ENCODE peak calls at places on chromosome 3, in six cellular contexts. V is left lung, H is hepatocyte, W is A549, M is endodermal cell, T is upper lobe of right lung. U is an unnamed sample.

GRCh38 chr3:45715945-45716344 is 26.7 kb downstream of the SACM1L start:
- DNase-seq in V (no peak), W (no peak), T (no peak), H (no peak), M (no peak), U (no peak)

GRCh38 chr3:32843504-32844321 is 25.9 kb downstream of the TRIM71 start:
- DNase-seq in H (no peak), V (no peak), W (no peak), T (no peak), M (peak), U (no peak)

GRCh38 chr3:11159421-11159904 is 5.2 kb downstream of the HRH1 start:
- DNase-seq in V (no peak), M (no peak), T (no peak), H (peak), W (no peak), U (no peak)

GRCh38 chr3:118501152-118501551 is 533.5 kb downstream of the IGSF11 start:
- DNase-seq in H (peak), T (peak), W (peak), V (peak), M (peak), U (no peak)

GRCh38 chr3:28279770-28280169 is 38.4 kb downstream of the CMC1 start:
- DNase-seq in H (no peak), V (no peak), M (no peak), W (no peak), T (no peak), U (no peak)

GRCh38 chr3:150739877-150740645 is 22.9 kb downstream of the SIAH2 start:
- DNase-seq in T (no peak), M (no peak), H (no peak), W (no peak), V (no peak), U (no peak)

GRCh38 chr3:134312873-134313838 is 61.1 kb downstream of the AMOTL2 start:
- DNase-seq in V (peak), M (peak), W (no peak), H (peak), T (peak), U (peak)

GRCh38 chr3:125310623-125311076 is 64.5 kb downstream of the ZNF148 start:
- DNase-seq in H (no peak), W (no peak), T (no peak), V (no peak), M (no peak), U (no peak)

GRCh38 chr3:160486459-160486869 is 36.9 kb upstream of the TRIM59 start:
- DNase-seq in T (no peak), W (no peak), H (peak), V (no peak), M (no peak), U (no peak)

GRCh38 chr3:148090156-148090555 is 607.5 kb upstream of the AGTR1 start:
- DNase-seq in W (no peak), M (no peak), T (no peak), H (no peak), V (no peak), U (no peak)

GRCh38 chr3:52388348-52388821 is 56.5 kb downstream of the SEMA3G start:
- DNase-seq in W (no peak), T (no peak), M (peak), V (peak), H (no peak), U (no peak)

GRCh38 chr3:190378240-190378891 is 9.6 kb upstream of the CLDN16 start:
- DNase-seq in W (no peak), M (no peak), V (no peak), T (no peak), H (no peak), U (no peak)

GRCh38 chr3:190003730-190004129 is 117.0 kb downstream of the P3H2 start:
- DNase-seq in H (no peak), W (peak), T (no peak), V (no peak), M (no peak), U (no peak)

GRCh38 chr3:157100997-157101396 is 59.0 kb downstream of the CCNL1 start:
- DNase-seq in T (no peak), M (no peak), H (no peak), V (no peak), W (no peak), U (no peak)

GRCh38 chr3:161038725-161039124 is 66.4 kb downstream of the B3GALNT1 start:
- DNase-seq in W (no peak), T (no peak), V (no peak), M (no peak), H (no peak), U (no peak)

GRCh38 chr3:194555175-194556062 is 68.6 kb upstream of the ATP13A3 start:
- DNase-seq in T (peak), V (no peak), H (no peak), W (no peak), M (no peak), U (no peak)

GRCh38 chr3:196207159-196207832 is 3.9 kb downstream of the ZDHHC19 start:
- DNase-seq in H (no peak), W (no peak), M (peak), V (peak), T (peak), U (peak)

GRCh38 chr3:67018105-67018788 is 20.1 kb downstream of the KBTBD8 start:
- DNase-seq in M (no peak), W (no peak), T (no peak), V (no peak), H (no peak), U (no peak)

GRCh38 chr3:152707314-152707713 is 127.6 kb upstream of the P2RY1 start:
- DNase-seq in T (no peak), M (no peak), H (no peak), W (no peak), V (no peak), U (no peak)

GRCh38 chr3:20041197-20041780 is 1.0 kb downstream of the KAT2B start:
- DNase-seq in M (peak), H (peak), T (peak), W (peak), V (peak), U (peak)

GRCh38 chr3:152574461-152575079 is 260.4 kb upstream of the P2RY1 start:
- DNase-seq in H (peak), T (no peak), M (peak), W (peak), V (no peak), U (no peak)

GRCh38 chr3:131705099-131705498 is 202.3 kb upstream of the MRPL3 start:
- DNase-seq in W (no peak), T (no peak), H (no peak), M (no peak), V (no peak), U (no peak)

GRCh38 chr3:177466076-177466475 is 268.8 kb upstream of the TBL1XR1 start:
- DNase-seq in T (no peak), V (no peak), W (no peak), H (no peak), M (no peak), U (no peak)

GRCh38 chr3:38311474-38311873 is 29.4 kb downstream of the SLC22A14 start:
- DNase-seq in H (no peak), M (no peak), W (no peak), T (no peak), V (no peak), U (no peak)

GRCh38 chr3:150407818-150408231 is 273 bp upstream of the TSC22D2 start:
- DNase-seq in T (peak), V (no peak), M (no peak), H (no peak), W (peak), U (no peak)

GRCh38 chr3:43477600-43477999 is 144.2 kb downstream of the ANO10 start:
- DNase-seq in W (no peak), T (no peak), M (no peak), V (no peak), H (no peak), U (no peak)

GRCh38 chr3:27166888-27167287 is 202.3 kb downstream of the NEK10 start:
- DNase-seq in W (no peak), V (no peak), H (peak), T (no peak), M (no peak), U (no peak)

GRCh38 chr3:15800780-15801179 is 3.0 kb upstream of the ANKRD28 start:
- DNase-seq in T (no peak), M (no peak), W (no peak), V (no peak), H (no peak), U (no peak)

GRCh38 chr3:136790786-136791185 is 28.1 kb upstream of the SLC35G2 start:
- DNase-seq in W (no peak), V (no peak), H (no peak), M (no peak), T (no peak), U (no peak)

GRCh38 chr3:10006762-10007090 is 19.5 kb upstream of the FANCD2 start:
- DNase-seq in V (no peak), H (no peak), W (no peak), M (no peak), T (no peak), U (no peak)

GRCh38 chr3:10007126-10007782 is 19.0 kb upstream of the FANCD2 start:
- DNase-seq in W (no peak), V (no peak), H (no peak), M (no peak), T (no peak), U (no peak)

GRCh38 chr3:10004506-10004905 is 17.9 kb upstream of the EMC3 start:
- DNase-seq in H (no peak), V (no peak), W (no peak), M (no peak), T (no peak), U (no peak)

GRCh38 chr3:10004960-10005564 is 18.4 kb upstream of the EMC3 start:
- DNase-seq in W (no peak), M (no peak), V (no peak), T (no peak), H (no peak), U (no peak)

DNA sequence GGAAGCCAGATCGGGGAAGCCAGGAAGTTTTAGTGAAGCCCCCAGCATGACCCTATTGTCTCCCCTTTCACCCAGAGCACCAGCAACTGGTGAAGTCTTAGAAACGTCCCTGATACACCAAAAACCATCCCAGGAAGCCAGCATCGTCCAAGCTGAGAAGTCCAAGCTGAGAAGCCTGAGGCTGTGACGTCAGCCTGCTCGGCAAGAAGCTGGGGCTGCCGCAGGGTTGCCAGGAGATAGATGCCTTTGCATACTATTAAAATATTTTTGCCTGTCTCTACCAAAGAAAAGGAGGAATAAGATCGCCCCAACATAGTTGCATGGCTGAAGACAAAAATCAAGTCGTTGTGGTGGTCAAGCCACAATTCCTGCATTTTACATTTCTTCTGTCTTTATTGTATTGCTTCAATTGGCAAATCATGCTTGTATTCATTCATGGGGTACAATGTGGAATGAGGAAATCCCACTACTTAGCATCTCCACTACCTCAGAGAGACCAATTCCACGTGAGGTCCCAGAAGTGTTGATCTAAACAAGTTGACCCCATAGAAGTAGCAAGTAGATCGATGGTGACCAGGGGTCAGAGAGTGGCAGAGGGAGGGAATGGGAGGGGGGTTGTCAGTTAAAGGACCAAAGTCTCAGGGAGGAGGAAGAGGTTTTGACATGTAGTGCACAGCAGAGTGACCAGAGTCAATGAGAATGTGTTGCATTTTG is 19.6 kb upstream of the EMC3 start:
- DNase-seq in H (no peak), V (no peak), W (no peak), T (no peak), M (no peak), U (no peak)
- H3K27ac ChIP-seq in H (no peak), V (no peak), W (no peak), T (no peak), M (no peak), U (no peak)

DNA sequence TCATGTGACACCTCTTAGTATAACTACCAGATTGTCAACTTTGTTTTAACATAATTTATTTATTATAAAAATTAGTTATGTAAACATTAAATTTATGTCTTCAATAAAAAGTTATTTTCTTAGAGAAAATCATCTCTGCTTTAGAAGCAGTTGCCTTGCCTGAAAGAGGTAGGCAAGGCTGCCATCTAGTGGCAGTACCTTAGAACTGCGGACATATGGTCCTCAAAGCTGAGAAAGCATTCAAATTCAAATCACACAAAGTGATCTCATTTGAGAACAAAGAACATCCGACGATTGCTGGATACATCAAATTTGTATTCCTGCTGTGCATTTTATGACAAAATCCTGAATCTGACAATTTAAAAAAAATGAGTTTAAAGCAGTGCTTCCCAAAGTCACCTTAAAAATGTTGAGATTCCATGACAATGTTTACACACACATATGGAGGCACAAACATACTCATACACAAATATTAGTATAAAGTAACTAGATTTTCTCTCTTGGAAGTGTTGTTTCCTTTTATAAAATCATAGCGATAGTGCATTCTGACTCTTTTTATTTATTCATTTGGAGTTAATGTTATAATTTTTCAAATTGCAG is 617.4 kb downstream of the CADM2 start:
- DNase-seq in H (peak), W (peak), T (no peak), V (no peak), M (peak), U (no peak)
- H3K27ac ChIP-seq in H (no peak), W (no peak), T (no peak), V (no peak), M (no peak), U (no peak)

DNA sequence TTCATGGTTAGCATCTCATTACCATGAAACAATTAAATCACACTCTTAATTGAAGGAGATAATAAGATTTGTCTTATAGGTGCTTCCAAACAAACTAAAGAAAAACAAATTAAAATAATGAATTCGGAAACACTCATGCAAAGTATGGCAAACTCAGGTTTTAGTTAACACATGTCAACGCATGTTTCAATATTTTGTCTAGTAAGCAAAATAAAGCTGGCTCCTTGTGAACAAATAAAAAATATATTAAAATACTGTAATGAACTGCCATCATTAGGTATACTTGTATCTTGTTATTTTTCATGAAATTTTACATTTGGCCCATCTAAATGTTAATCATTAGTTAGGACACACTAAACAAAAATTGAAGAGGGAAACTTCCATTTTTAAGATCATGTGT is 519.2 kb downstream of the MECOM start:
- DNase-seq in V (no peak), M (no peak), T (no peak), H (no peak), W (no peak), U (no peak)
- H3K27ac ChIP-seq in V (peak), M (no peak), T (peak), H (no peak), W (no peak), U (no peak)

DNA sequence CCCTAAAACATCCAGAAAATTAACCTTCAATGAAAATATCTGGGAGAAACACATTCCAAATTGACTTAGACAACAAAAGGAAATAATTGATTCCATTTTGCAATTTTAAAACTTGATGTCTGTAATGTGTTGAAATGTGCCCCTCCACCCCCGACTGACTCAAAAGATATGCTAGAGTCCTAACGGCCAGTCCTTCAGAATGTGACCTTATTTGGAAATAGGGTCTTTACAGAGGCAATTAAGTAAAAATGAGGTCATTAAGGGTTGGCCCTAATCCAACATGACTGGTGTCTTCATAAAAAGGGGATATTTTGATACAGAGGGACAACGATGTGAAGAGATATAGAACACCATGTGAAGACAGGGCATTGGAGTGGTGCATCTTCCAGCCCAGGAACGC is 153.9 kb downstream of the PDZRN3 start:
- DNase-seq in T (no peak), V (no peak), W (no peak), H (no peak), M (no peak), U (no peak)
- H3K27ac ChIP-seq in T (no peak), V (no peak), W (no peak), H (no peak), M (no peak), U (no peak)

GRCh38 chr3:141797167-141797773 is 34.1 kb downstream of the GRK7 start:
- DNase-seq in W (no peak), H (peak), T (peak), M (peak), V (peak), U (peak)
- H3K27ac ChIP-seq in W (no peak), H (peak), T (peak), M (peak), V (peak), U (peak)